ENCODE peak calls at places on chromosomes 6 and 20, in eight cellular contexts. Y is tibial nerve, U is IMR-90, I is ovary, S is lower leg skin, D is spleen, F is adrenal gland, H is Peyer's patch. W is an unnamed sample.
A peak's percentile ranks its signal among the peaks of the same experiment; 100 is the strongest.

GRCh38 chr6:18350728-18351127 is 36.4 kb upstream of the RNF144B start:
- DNase-seq in Y (no peak), U (no peak), I (no peak), S (no peak), D (no peak), F (no peak), H (no peak), W (no peak)

GRCh38 chr20:4550740-4551139 is 171.0 kb upstream of the PRND start:
- DNase-seq in Y (no peak), U (peak; percentile 56), I (no peak), S (no peak), D (no peak), F (no peak), H (no peak), W (no peak)

GRCh38 chr6:38262609-38263008 is 377.1 kb downstream of the BTBD9 start:
- DNase-seq in Y (no peak), U (peak; percentile 74), I (no peak), S (no peak), D (no peak), F (no peak), H (no peak), W (no peak)

GRCh38 chr20:3172933-3173581 is at the start of gene LZTS3:
- DNase-seq in Y (peak; percentile 66), U (peak; percentile 39), I (peak; percentile 87), S (peak; percentile 95), D (peak; percentile 90), F (peak; percentile 71), H (peak; percentile 75), W (peak; percentile 94)

GRCh38 chr6:3628143-3628840 is 123.2 kb downstream of the PXDC1 start:
- DNase-seq in Y (no peak), U (no peak), I (no peak), S (peak; percentile 65), D (no peak), F (no peak), H (no peak), W (no peak)

GRCh38 chr6:73704798-73705197 is 8.8 kb downstream of the CD109 start:
- DNase-seq in Y (no peak), U (no peak), I (no peak), S (no peak), D (no peak), F (no peak), H (no peak), W (no peak)

GRCh38 chr6:52686878-52687699 is 16.2 kb downstream of the TMEM14A start:
- DNase-seq in Y (no peak), U (no peak), I (no peak), S (no peak), D (no peak), F (no peak), H (no peak), W (no peak)

GRCh38 chr6:47479156-47479541 is 1.6 kb downstream of the CD2AP start:
- DNase-seq in Y (no peak), U (peak; percentile 17), I (no peak), S (no peak), D (no peak), F (no peak), H (no peak), W (no peak)

GRCh38 chr6:11096109-11096508 is 2.5 kb downstream of the SMIM13 start:
- DNase-seq in Y (no peak), U (peak; percentile 80), I (no peak), S (no peak), D (no peak), F (no peak), H (no peak), W (no peak)

GRCh38 chr20:1509237-1509636 is 18.0 kb upstream of the SIRPB2 start:
- DNase-seq in Y (no peak), U (peak; percentile 37), I (no peak), S (no peak), D (no peak), F (no peak), H (peak; percentile 39), W (peak; percentile 10)

GRCh38 chr6:97865612-97866011 is 582.6 kb upstream of the MMS22L start:
- DNase-seq in Y (no peak), U (no peak), I (no peak), S (no peak), D (no peak), F (no peak), H (no peak), W (no peak)

GRCh38 chr6:65545920-65546319 is 161.1 kb downstream of the EYS start:
- DNase-seq in Y (no peak), U (no peak), I (no peak), S (no peak), D (no peak), F (no peak), H (no peak), W (no peak)

GRCh38 chr6:134195164-134195906 is 122.6 kb downstream of the SGK1 start:
- DNase-seq in Y (no peak), U (peak; percentile 61), I (no peak), S (no peak), D (no peak), F (no peak), H (no peak), W (no peak)
- TF ChIP-seq POLR2A in Y (no peak), U (no peak), I (no peak), S (no peak), D (no peak), F (no peak), H (no peak), W (no peak)

DNA sequence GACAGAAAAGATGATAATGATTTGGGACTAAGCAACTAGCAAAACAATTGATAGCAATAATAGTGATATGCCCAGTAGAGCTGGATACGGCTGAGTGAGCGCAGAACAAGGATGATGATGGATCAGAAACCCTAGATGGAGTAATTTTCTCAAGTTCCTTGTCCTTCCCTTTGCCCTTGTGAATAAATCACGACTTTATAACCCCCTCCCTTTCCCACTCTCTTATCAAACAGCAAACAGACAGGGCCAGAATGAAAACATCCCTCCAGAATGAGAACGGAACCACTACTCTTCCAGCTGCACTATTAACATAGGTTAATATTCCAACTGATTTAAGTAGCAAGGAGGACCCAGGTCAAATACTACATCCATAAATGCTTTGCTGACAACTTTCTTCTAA is 1.3 kb upstream of the MTFR2 start:
- DNase-seq in Y (no peak), U (no peak), I (no peak), S (no peak), D (no peak), F (no peak), H (no peak), W (no peak)
- TF ChIP-seq POLR2A in Y (no peak), U (no peak), I (no peak), S (no peak), D (no peak), F (no peak), H (no peak), W (no peak)

GRCh38 chr20:45345104-45345936 is 2.9 kb downstream of the SDC4 start:
- DNase-seq in Y (no peak), U (no peak), I (no peak), S (no peak), D (no peak), F (no peak), H (no peak), W (no peak)
- TF ChIP-seq POLR2A in Y (no peak), U (no peak), I (no peak), S (no peak), D (no peak), F (no peak), H (no peak), W (no peak)

DNA sequence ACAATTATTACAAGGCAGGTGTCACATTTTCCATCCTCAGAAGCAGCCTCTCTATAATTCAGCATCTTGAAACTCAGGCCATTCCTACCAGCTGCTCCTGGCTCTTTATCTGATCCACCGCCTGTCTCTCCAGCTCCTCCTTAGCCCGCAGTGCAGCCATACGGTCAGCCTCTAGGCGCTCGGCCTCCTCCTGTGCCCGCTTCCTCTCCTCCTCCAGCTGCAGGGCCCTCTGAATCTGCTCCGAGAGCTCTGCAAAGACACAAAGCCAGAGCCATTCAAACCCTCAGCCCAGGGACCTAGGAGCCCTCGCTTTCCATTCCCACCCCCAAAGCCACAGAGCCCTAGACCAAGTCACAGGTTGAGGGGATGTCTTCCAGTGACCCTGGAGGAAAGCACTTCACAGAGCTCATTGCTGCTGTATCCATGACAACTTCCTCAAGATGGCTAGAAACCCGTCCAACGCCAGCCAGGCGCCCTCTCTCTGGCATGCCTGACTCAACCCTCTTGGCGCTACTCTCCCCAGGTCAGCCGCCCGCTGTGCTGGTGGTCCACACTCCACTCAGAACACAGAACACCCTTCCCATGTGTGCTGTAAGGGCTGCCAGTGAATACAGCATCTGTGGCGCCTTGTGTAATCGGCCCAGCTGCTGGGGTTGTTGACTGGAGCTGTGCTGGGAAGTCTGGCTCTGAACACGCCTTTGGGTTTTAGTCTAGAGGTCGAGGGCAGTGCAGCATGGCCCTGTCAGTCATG is 49.3 kb downstream of the EZR start:
- DNase-seq in Y (peak; percentile 52), U (no peak), I (no peak), S (no peak), D (no peak), F (no peak), H (no peak), W (no peak)
- TF ChIP-seq POLR2A in Y (no peak), U (no peak), I (no peak), S (no peak), D (no peak), F (no peak), H (no peak), W (no peak)

GRCh38 chr20:59006167-59006863 is 739 bp downstream of the CTSZ start:
- DNase-seq in Y (no peak), U (no peak), I (peak; percentile 55), S (peak; percentile 87), D (peak; percentile 87), F (no peak), H (no peak), W (peak; percentile 43)
- TF ChIP-seq POLR2A in Y (no peak), U (no peak), I (no peak), S (no peak), D (no peak), F (no peak), H (no peak), W (no peak)

GRCh38 chr6:31619805-31620585 is 520 bp upstream of the PRRC2A start:
- DNase-seq in Y (peak; percentile 96), U (peak; percentile 98), I (peak; percentile 97), S (peak; percentile 99), D (peak; percentile 99), F (peak; percentile 98), H (peak; percentile 98), W (peak; percentile 93)

GRCh38 chr6:31614075-31614619 is 887 bp upstream of the AIF1 start:
- DNase-seq in Y (no peak), U (no peak), I (no peak), S (no peak), D (no peak), F (no peak), H (no peak), W (no peak)

GRCh38 chr6:31614674-31615578 is at the start of gene AIF1:
- DNase-seq in Y (no peak), U (no peak), I (no peak), S (no peak), D (no peak), F (no peak), H (no peak), W (no peak)

GRCh38 chr6:31617010-31617409 is 2.0 kb downstream of the AIF1 start:
- DNase-seq in Y (no peak), U (no peak), I (no peak), S (no peak), D (no peak), F (no peak), H (no peak), W (no peak)

DNA sequence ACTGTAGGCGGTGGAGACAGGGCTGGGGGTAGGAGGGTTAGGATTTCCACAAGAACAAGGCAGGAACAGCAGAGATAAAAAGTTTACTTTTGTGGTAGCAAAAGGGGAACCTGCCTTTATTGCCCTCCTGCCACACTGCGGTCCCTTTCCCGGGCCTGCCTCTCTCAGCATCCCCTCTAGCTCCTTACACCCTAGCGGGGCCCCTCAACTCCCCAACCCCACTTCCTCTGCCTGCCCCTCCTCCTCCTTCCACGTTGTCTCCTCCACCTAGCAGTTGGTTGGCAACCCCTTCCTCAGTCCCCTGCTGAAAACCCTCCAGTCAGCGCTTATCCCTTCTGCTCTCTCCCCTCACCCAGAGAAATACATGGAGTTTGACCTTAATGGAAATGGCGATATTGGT is 714 bp downstream of the AIF1 start:
- DNase-seq in Y (no peak), U (no peak), I (no peak), S (no peak), D (peak; percentile 84), F (no peak), H (peak; percentile 57), W (no peak)
- TF ChIP-seq POLR2A in Y (no peak), U (no peak), I (no peak), S (no peak), D (no peak), F (no peak), H (no peak), W (no peak)